ENCODE peak calls at places on chromosomes 16 and 17, in eight cellular contexts. R is dorsolateral prefrontal cortex; T is AG08395; H is stimulated activated CD4-positive, alpha-beta T cell treated with anti-CD3 and anti-CD28 coated beads, Interleukin-12 subunit alpha, Interleukin-12 subunit beta, amount 100 ng/mL, for 24 hours; E is mammary epithelial cell; F is H7; Q is NCI-H774; V is NCI-H1105. X is an unnamed sample.

GRCh38 chr17:40663252-40663651 is 1.7 kb downstream of the KRT222 start:
- DNase-seq in R (no peak), V (no peak), Q (no peak), H (no peak), T (no peak), E (no peak), F (no peak), X (no peak)

GRCh38 chr17:64635647-64636305 is 26.3 kb downstream of the SMURF2 start:
- DNase-seq in V (no peak), H (no peak), R (no peak), F (no peak), T (peak; percentile 36), Q (no peak), E (peak; percentile 52), X (no peak)

GRCh38 chr17:3963214-3964201 is 729 bp downstream of the ATP2A3 start:
- DNase-seq in R (no peak), T (no peak), F (peak; percentile 86), E (no peak), H (peak; percentile 24), V (no peak), Q (no peak), X (no peak)

GRCh38 chr17:64226132-64226531 is 36.9 kb downstream of the TEX2 start:
- DNase-seq in R (no peak), V (no peak), T (no peak), H (no peak), E (no peak), Q (no peak), F (no peak), X (no peak)

GRCh38 chr16:66278604-66279262 is 87.8 kb upstream of the CDH5 start:
- DNase-seq in V (no peak), E (peak; percentile 90), F (no peak), R (no peak), Q (no peak), H (no peak), T (no peak), X (no peak)

GRCh38 chr17:45646288-45646988 is 137.7 kb upstream of the CRHR1 start:
- DNase-seq in F (no peak), H (no peak), T (no peak), V (no peak), Q (no peak), R (no peak), E (no peak), X (no peak)

GRCh38 chr16:69613283-69614154 is 47.8 kb downstream of the NFAT5 start:
- DNase-seq in T (no peak), H (no peak), V (no peak), R (no peak), F (no peak), Q (no peak), E (peak; percentile 88), X (no peak)

GRCh38 chr16:9094008-9094846 is 2.8 kb downstream of the HAPSTR1 start:
- DNase-seq in H (no peak), T (no peak), E (peak; percentile 23), V (no peak), Q (no peak), R (no peak), F (no peak), X (no peak)

GRCh38 chr16:85490971-85491771 is 122.0 kb upstream of the GSE1 start:
- DNase-seq in F (peak; percentile 94), T (no peak), V (no peak), Q (no peak), H (no peak), R (no peak), E (no peak), X (no peak)

GRCh38 chr17:39706921-39707337 is 7.1 kb downstream of the ERBB2 start:
- DNase-seq in F (no peak), H (no peak), Q (no peak), E (no peak), T (no peak), R (no peak), V (no peak), X (no peak)

GRCh38 chr16:31484491-31485171 is 1.7 kb downstream of the SLC5A2 start:
- DNase-seq in Q (no peak), V (no peak), R (no peak), H (no peak), T (no peak), F (peak; percentile 82), E (peak; percentile 36), X (no peak)

GRCh38 chr16:65068151-65068740 is 53.6 kb downstream of the CDH11 start:
- DNase-seq in R (no peak), Q (no peak), H (no peak), F (peak; percentile 16), E (no peak), V (no peak), T (peak; percentile 69), X (no peak)

GRCh38 chr17:54982399-54982798 is 13.8 kb downstream of the STXBP4 start:
- DNase-seq in E (no peak), V (no peak), R (no peak), T (no peak), Q (no peak), F (no peak), H (no peak), X (no peak)

GRCh38 chr17:65079489-65079900 is 23.0 kb upstream of the GNA13 start:
- DNase-seq in T (no peak), R (no peak), F (peak; percentile 55), E (no peak), V (no peak), H (no peak), Q (no peak), X (peak; percentile 50)